ENCODE peak calls at places on chromosomes 16 and 17, in nine cellular contexts. One of them, this sample, is unnamed.

GRCh38 chr17:73189417-73190099 is 3.3 kb upstream of the COG1 start:
- DNase-seq in stimulated activated CD4-positive, alpha-beta T cell treated with anti-CD3 and anti-CD28 coated beads, Interleukin-12 subunit alpha, Interleukin-12 subunit beta, amount 100 ng/mL, for 48 hours: no peak
- DNase-seq in mammary epithelial cell: peak
- DNase-seq in T47D: peak
- DNase-seq in midbrain: peak
- DNase-seq in H54: peak
- DNase-seq in epithelial cell of proximal tubule: no peak
- DNase-seq in activated T-helper 1 cell treated with anti-CD3 and anti-CD28 coated beads, Interleukin-2, amount 50 U/mL, for 16 hours: no peak
- DNase-seq in cerebellum: peak
- DNase-seq in this sample: no peak

GRCh38 chr17:46768540-46768870 is 50.0 kb downstream of the WNT3 start:
- DNase-seq in stimulated activated CD4-positive, alpha-beta T cell treated with anti-CD3 and anti-CD28 coated beads, Interleukin-12 subunit alpha, Interleukin-12 subunit beta, amount 100 ng/mL, for 48 hours: no peak
- DNase-seq in mammary epithelial cell: no peak
- DNase-seq in T47D: no peak
- DNase-seq in midbrain: no peak
- DNase-seq in H54: no peak
- DNase-seq in epithelial cell of proximal tubule: no peak
- DNase-seq in activated T-helper 1 cell treated with anti-CD3 and anti-CD28 coated beads, Interleukin-2, amount 50 U/mL, for 16 hours: no peak
- DNase-seq in cerebellum: no peak
- DNase-seq in this sample: no peak

GRCh38 chr16:23670137-23670776 is 8.4 kb upstream of the PLK1 start:
- DNase-seq in stimulated activated CD4-positive, alpha-beta T cell treated with anti-CD3 and anti-CD28 coated beads, Interleukin-12 subunit alpha, Interleukin-12 subunit beta, amount 100 ng/mL, for 48 hours: peak
- DNase-seq in mammary epithelial cell: peak
- DNase-seq in T47D: no peak
- DNase-seq in midbrain: no peak
- DNase-seq in H54: peak
- DNase-seq in epithelial cell of proximal tubule: peak
- DNase-seq in activated T-helper 1 cell treated with anti-CD3 and anti-CD28 coated beads, Interleukin-2, amount 50 U/mL, for 16 hours: no peak
- DNase-seq in cerebellum: no peak
- DNase-seq in this sample: no peak

GRCh38 chr16:64626771-64627170 is 495.1 kb downstream of the CDH11 start:
- DNase-seq in stimulated activated CD4-positive, alpha-beta T cell treated with anti-CD3 and anti-CD28 coated beads, Interleukin-12 subunit alpha, Interleukin-12 subunit beta, amount 100 ng/mL, for 48 hours: no peak
- DNase-seq in mammary epithelial cell: no peak
- DNase-seq in T47D: no peak
- DNase-seq in midbrain: no peak
- DNase-seq in H54: no peak
- DNase-seq in epithelial cell of proximal tubule: no peak
- DNase-seq in activated T-helper 1 cell treated with anti-CD3 and anti-CD28 coated beads, Interleukin-2, amount 50 U/mL, for 16 hours: no peak
- DNase-seq in cerebellum: peak
- DNase-seq in this sample: no peak

GRCh38 chr17:43907425-43907981 is at the start of gene MPP2:
- DNase-seq in stimulated activated CD4-positive, alpha-beta T cell treated with anti-CD3 and anti-CD28 coated beads, Interleukin-12 subunit alpha, Interleukin-12 subunit beta, amount 100 ng/mL, for 48 hours: no peak
- DNase-seq in mammary epithelial cell: no peak
- DNase-seq in T47D: peak
- DNase-seq in midbrain: peak
- DNase-seq in H54: peak
- DNase-seq in epithelial cell of proximal tubule: no peak
- DNase-seq in activated T-helper 1 cell treated with anti-CD3 and anti-CD28 coated beads, Interleukin-2, amount 50 U/mL, for 16 hours: peak
- DNase-seq in cerebellum: peak
- DNase-seq in this sample: peak

GRCh38 chr17:82103588-82104451 is 5.8 kb upstream of the FASN start:
- DNase-seq in stimulated activated CD4-positive, alpha-beta T cell treated with anti-CD3 and anti-CD28 coated beads, Interleukin-12 subunit alpha, Interleukin-12 subunit beta, amount 100 ng/mL, for 48 hours: no peak
- DNase-seq in mammary epithelial cell: no peak
- DNase-seq in T47D: peak
- DNase-seq in midbrain: peak
- DNase-seq in H54: no peak
- DNase-seq in epithelial cell of proximal tubule: no peak
- DNase-seq in activated T-helper 1 cell treated with anti-CD3 and anti-CD28 coated beads, Interleukin-2, amount 50 U/mL, for 16 hours: no peak
- DNase-seq in cerebellum: peak
- DNase-seq in this sample: no peak

GRCh38 chr17:50347087-50347893 is 1.4 kb downstream of the XYLT2 start:
- DNase-seq in stimulated activated CD4-positive, alpha-beta T cell treated with anti-CD3 and anti-CD28 coated beads, Interleukin-12 subunit alpha, Interleukin-12 subunit beta, amount 100 ng/mL, for 48 hours: no peak
- DNase-seq in mammary epithelial cell: no peak
- DNase-seq in T47D: no peak
- DNase-seq in midbrain: no peak
- DNase-seq in H54: no peak
- DNase-seq in epithelial cell of proximal tubule: no peak
- DNase-seq in activated T-helper 1 cell treated with anti-CD3 and anti-CD28 coated beads, Interleukin-2, amount 50 U/mL, for 16 hours: no peak
- DNase-seq in cerebellum: no peak
- DNase-seq in this sample: no peak

GRCh38 chr17:15741624-15742023 is 9.5 kb downstream of the TBC1D26 start:
- DNase-seq in stimulated activated CD4-positive, alpha-beta T cell treated with anti-CD3 and anti-CD28 coated beads, Interleukin-12 subunit alpha, Interleukin-12 subunit beta, amount 100 ng/mL, for 48 hours: no peak
- DNase-seq in mammary epithelial cell: no peak
- DNase-seq in T47D: no peak
- DNase-seq in midbrain: no peak
- DNase-seq in H54: no peak
- DNase-seq in epithelial cell of proximal tubule: no peak
- DNase-seq in activated T-helper 1 cell treated with anti-CD3 and anti-CD28 coated beads, Interleukin-2, amount 50 U/mL, for 16 hours: no peak
- DNase-seq in cerebellum: no peak
- DNase-seq in this sample: no peak

GRCh38 chr16:22357635-22357971 is 16.8 kb downstream of the CDR2 start:
- DNase-seq in stimulated activated CD4-positive, alpha-beta T cell treated with anti-CD3 and anti-CD28 coated beads, Interleukin-12 subunit alpha, Interleukin-12 subunit beta, amount 100 ng/mL, for 48 hours: no peak
- DNase-seq in mammary epithelial cell: no peak
- DNase-seq in T47D: no peak
- DNase-seq in midbrain: no peak
- DNase-seq in H54: no peak
- DNase-seq in epithelial cell of proximal tubule: no peak
- DNase-seq in activated T-helper 1 cell treated with anti-CD3 and anti-CD28 coated beads, Interleukin-2, amount 50 U/mL, for 16 hours: no peak
- DNase-seq in cerebellum: no peak
- DNase-seq in this sample: no peak

GRCh38 chr17:60065136-60065535 is 13.6 kb downstream of the HEATR6 start:
- DNase-seq in stimulated activated CD4-positive, alpha-beta T cell treated with anti-CD3 and anti-CD28 coated beads, Interleukin-12 subunit alpha, Interleukin-12 subunit beta, amount 100 ng/mL, for 48 hours: no peak
- DNase-seq in mammary epithelial cell: peak
- DNase-seq in T47D: no peak
- DNase-seq in midbrain: no peak
- DNase-seq in H54: no peak
- DNase-seq in epithelial cell of proximal tubule: no peak
- DNase-seq in activated T-helper 1 cell treated with anti-CD3 and anti-CD28 coated beads, Interleukin-2, amount 50 U/mL, for 16 hours: no peak
- DNase-seq in cerebellum: no peak
- DNase-seq in this sample: no peak

GRCh38 chr17:16267174-16267573 is 50.2 kb downstream of the PIGL start:
- DNase-seq in stimulated activated CD4-positive, alpha-beta T cell treated with anti-CD3 and anti-CD28 coated beads, Interleukin-12 subunit alpha, Interleukin-12 subunit beta, amount 100 ng/mL, for 48 hours: no peak
- DNase-seq in mammary epithelial cell: no peak
- DNase-seq in T47D: no peak
- DNase-seq in midbrain: no peak
- DNase-seq in H54: no peak
- DNase-seq in epithelial cell of proximal tubule: no peak
- DNase-seq in activated T-helper 1 cell treated with anti-CD3 and anti-CD28 coated beads, Interleukin-2, amount 50 U/mL, for 16 hours: no peak
- DNase-seq in cerebellum: no peak
- DNase-seq in this sample: no peak

GRCh38 chr17:76683011-76683755 is 27.6 kb downstream of the MXRA7 start:
- DNase-seq in stimulated activated CD4-positive, alpha-beta T cell treated with anti-CD3 and anti-CD28 coated beads, Interleukin-12 subunit alpha, Interleukin-12 subunit beta, amount 100 ng/mL, for 48 hours: no peak
- DNase-seq in mammary epithelial cell: no peak
- DNase-seq in T47D: no peak
- DNase-seq in midbrain: no peak
- DNase-seq in H54: no peak
- DNase-seq in epithelial cell of proximal tubule: no peak
- DNase-seq in activated T-helper 1 cell treated with anti-CD3 and anti-CD28 coated beads, Interleukin-2, amount 50 U/mL, for 16 hours: no peak
- DNase-seq in cerebellum: no peak
- DNase-seq in this sample: no peak

GRCh38 chr16:49828545-49829267 is 27.2 kb downstream of the ZNF423 start:
- DNase-seq in stimulated activated CD4-positive, alpha-beta T cell treated with anti-CD3 and anti-CD28 coated beads, Interleukin-12 subunit alpha, Interleukin-12 subunit beta, amount 100 ng/mL, for 48 hours: no peak
- DNase-seq in mammary epithelial cell: no peak
- DNase-seq in T47D: no peak
- DNase-seq in midbrain: no peak
- DNase-seq in H54: no peak
- DNase-seq in epithelial cell of proximal tubule: no peak
- DNase-seq in activated T-helper 1 cell treated with anti-CD3 and anti-CD28 coated beads, Interleukin-2, amount 50 U/mL, for 16 hours: no peak
- DNase-seq in cerebellum: no peak
- DNase-seq in this sample: no peak

GRCh38 chr17:44314869-44315661 is 6.7 kb downstream of the RUNDC3A start:
- DNase-seq in stimulated activated CD4-positive, alpha-beta T cell treated with anti-CD3 and anti-CD28 coated beads, Interleukin-12 subunit alpha, Interleukin-12 subunit beta, amount 100 ng/mL, for 48 hours: peak
- DNase-seq in mammary epithelial cell: peak
- DNase-seq in T47D: peak
- DNase-seq in midbrain: no peak
- DNase-seq in H54: no peak
- DNase-seq in epithelial cell of proximal tubule: no peak
- DNase-seq in activated T-helper 1 cell treated with anti-CD3 and anti-CD28 coated beads, Interleukin-2, amount 50 U/mL, for 16 hours: no peak
- DNase-seq in cerebellum: no peak
- DNase-seq in this sample: no peak

GRCh38 chr16:52618753-52619497 is 72.0 kb upstream of the TOX3 start:
- DNase-seq in stimulated activated CD4-positive, alpha-beta T cell treated with anti-CD3 and anti-CD28 coated beads, Interleukin-12 subunit alpha, Interleukin-12 subunit beta, amount 100 ng/mL, for 48 hours: no peak
- DNase-seq in mammary epithelial cell: no peak
- DNase-seq in T47D: no peak
- DNase-seq in midbrain: no peak
- DNase-seq in H54: no peak
- DNase-seq in epithelial cell of proximal tubule: no peak
- DNase-seq in activated T-helper 1 cell treated with anti-CD3 and anti-CD28 coated beads, Interleukin-2, amount 50 U/mL, for 16 hours: no peak
- DNase-seq in cerebellum: no peak
- DNase-seq in this sample: no peak

GRCh38 chr16:50489187-50489586 is 59.0 kb upstream of the NKD1 start:
- DNase-seq in stimulated activated CD4-positive, alpha-beta T cell treated with anti-CD3 and anti-CD28 coated beads, Interleukin-12 subunit alpha, Interleukin-12 subunit beta, amount 100 ng/mL, for 48 hours: no peak
- DNase-seq in mammary epithelial cell: no peak
- DNase-seq in T47D: no peak
- DNase-seq in midbrain: no peak
- DNase-seq in H54: no peak
- DNase-seq in epithelial cell of proximal tubule: no peak
- DNase-seq in activated T-helper 1 cell treated with anti-CD3 and anti-CD28 coated beads, Interleukin-2, amount 50 U/mL, for 16 hours: no peak
- DNase-seq in cerebellum: no peak
- DNase-seq in this sample: no peak

GRCh38 chr17:78408476-78409020 is 30.1 kb downstream of the PGS1 start:
- DNase-seq in stimulated activated CD4-positive, alpha-beta T cell treated with anti-CD3 and anti-CD28 coated beads, Interleukin-12 subunit alpha, Interleukin-12 subunit beta, amount 100 ng/mL, for 48 hours: no peak
- DNase-seq in mammary epithelial cell: no peak
- DNase-seq in T47D: no peak
- DNase-seq in midbrain: no peak
- DNase-seq in H54: no peak
- DNase-seq in epithelial cell of proximal tubule: no peak
- DNase-seq in activated T-helper 1 cell treated with anti-CD3 and anti-CD28 coated beads, Interleukin-2, amount 50 U/mL, for 16 hours: no peak
- DNase-seq in cerebellum: no peak
- DNase-seq in this sample: no peak

GRCh38 chr17:80970762-80971703 is 20.6 kb upstream of the CHMP6 start:
- DNase-seq in stimulated activated CD4-positive, alpha-beta T cell treated with anti-CD3 and anti-CD28 coated beads, Interleukin-12 subunit alpha, Interleukin-12 subunit beta, amount 100 ng/mL, for 48 hours: no peak
- DNase-seq in mammary epithelial cell: no peak
- DNase-seq in T47D: no peak
- DNase-seq in midbrain: no peak
- DNase-seq in H54: no peak
- DNase-seq in epithelial cell of proximal tubule: no peak
- DNase-seq in activated T-helper 1 cell treated with anti-CD3 and anti-CD28 coated beads, Interleukin-2, amount 50 U/mL, for 16 hours: no peak
- DNase-seq in cerebellum: no peak
- DNase-seq in this sample: no peak

GRCh38 chr16:8867483-8868271 is 1.1 kb downstream of the CARHSP1 start:
- DNase-seq in stimulated activated CD4-positive, alpha-beta T cell treated with anti-CD3 and anti-CD28 coated beads, Interleukin-12 subunit alpha, Interleukin-12 subunit beta, amount 100 ng/mL, for 48 hours: no peak
- DNase-seq in mammary epithelial cell: no peak
- DNase-seq in T47D: no peak
- DNase-seq in midbrain: peak
- DNase-seq in H54: no peak
- DNase-seq in epithelial cell of proximal tubule: no peak
- DNase-seq in activated T-helper 1 cell treated with anti-CD3 and anti-CD28 coated beads, Interleukin-2, amount 50 U/mL, for 16 hours: no peak
- DNase-seq in cerebellum: no peak
- DNase-seq in this sample: no peak

GRCh38 chr17:6683730-6684459 is 29.3 kb downstream of the SLC13A5 start:
- DNase-seq in stimulated activated CD4-positive, alpha-beta T cell treated with anti-CD3 and anti-CD28 coated beads, Interleukin-12 subunit alpha, Interleukin-12 subunit beta, amount 100 ng/mL, for 48 hours: no peak
- DNase-seq in mammary epithelial cell: no peak
- DNase-seq in T47D: no peak
- DNase-seq in midbrain: no peak
- DNase-seq in H54: no peak
- DNase-seq in epithelial cell of proximal tubule: no peak
- DNase-seq in activated T-helper 1 cell treated with anti-CD3 and anti-CD28 coated beads, Interleukin-2, amount 50 U/mL, for 16 hours: no peak
- DNase-seq in cerebellum: no peak
- DNase-seq in this sample: no peak

GRCh38 chr17:42221886-42222745 is 27.8 kb upstream of the GHDC start:
- DNase-seq in stimulated activated CD4-positive, alpha-beta T cell treated with anti-CD3 and anti-CD28 coated beads, Interleukin-12 subunit alpha, Interleukin-12 subunit beta, amount 100 ng/mL, for 48 hours: peak
- DNase-seq in mammary epithelial cell: peak
- DNase-seq in T47D: peak
- DNase-seq in midbrain: peak
- DNase-seq in H54: peak
- DNase-seq in epithelial cell of proximal tubule: no peak
- DNase-seq in activated T-helper 1 cell treated with anti-CD3 and anti-CD28 coated beads, Interleukin-2, amount 50 U/mL, for 16 hours: peak
- DNase-seq in cerebellum: no peak
- DNase-seq in this sample: peak

GRCh38 chr16:576823-577201 is 7.0 kb downstream of the PIGQ start:
- DNase-seq in stimulated activated CD4-positive, alpha-beta T cell treated with anti-CD3 and anti-CD28 coated beads, Interleukin-12 subunit alpha, Interleukin-12 subunit beta, amount 100 ng/mL, for 48 hours: no peak
- DNase-seq in mammary epithelial cell: no peak
- DNase-seq in T47D: no peak
- DNase-seq in midbrain: no peak
- DNase-seq in H54: no peak
- DNase-seq in epithelial cell of proximal tubule: no peak
- DNase-seq in activated T-helper 1 cell treated with anti-CD3 and anti-CD28 coated beads, Interleukin-2, amount 50 U/mL, for 16 hours: no peak
- DNase-seq in cerebellum: no peak
- DNase-seq in this sample: no peak

GRCh38 chr16:64440421-64440831 is 681.4 kb downstream of the CDH11 start:
- DNase-seq in stimulated activated CD4-positive, alpha-beta T cell treated with anti-CD3 and anti-CD28 coated beads, Interleukin-12 subunit alpha, Interleukin-12 subunit beta, amount 100 ng/mL, for 48 hours: no peak
- DNase-seq in mammary epithelial cell: peak
- DNase-seq in T47D: no peak
- DNase-seq in midbrain: no peak
- DNase-seq in H54: peak
- DNase-seq in epithelial cell of proximal tubule: peak
- DNase-seq in activated T-helper 1 cell treated with anti-CD3 and anti-CD28 coated beads, Interleukin-2, amount 50 U/mL, for 16 hours: no peak
- DNase-seq in cerebellum: no peak
- DNase-seq in this sample: no peak

GRCh38 chr16:88005148-88005547 is 53.9 kb downstream of the BANP start:
- DNase-seq in stimulated activated CD4-positive, alpha-beta T cell treated with anti-CD3 and anti-CD28 coated beads, Interleukin-12 subunit alpha, Interleukin-12 subunit beta, amount 100 ng/mL, for 48 hours: no peak
- DNase-seq in mammary epithelial cell: no peak
- DNase-seq in T47D: no peak
- DNase-seq in midbrain: no peak
- DNase-seq in H54: no peak
- DNase-seq in epithelial cell of proximal tubule: no peak
- DNase-seq in activated T-helper 1 cell treated with anti-CD3 and anti-CD28 coated beads, Interleukin-2, amount 50 U/mL, for 16 hours: no peak
- DNase-seq in cerebellum: no peak
- DNase-seq in this sample: no peak

GRCh38 chr17:37664214-37664613 is 21.0 kb upstream of the DDX52 start:
- DNase-seq in stimulated activated CD4-positive, alpha-beta T cell treated with anti-CD3 and anti-CD28 coated beads, Interleukin-12 subunit alpha, Interleukin-12 subunit beta, amount 100 ng/mL, for 48 hours: no peak
- DNase-seq in mammary epithelial cell: no peak
- DNase-seq in T47D: no peak
- DNase-seq in midbrain: no peak
- DNase-seq in H54: no peak
- DNase-seq in epithelial cell of proximal tubule: no peak
- DNase-seq in activated T-helper 1 cell treated with anti-CD3 and anti-CD28 coated beads, Interleukin-2, amount 50 U/mL, for 16 hours: no peak
- DNase-seq in cerebellum: no peak
- DNase-seq in this sample: no peak

This sample was measured in natural killer cell.